ENCODE peak calls at places on chromosomes 3 and 15, in nine cellular contexts. E is NCI-H510A; F is brain microvascular endothelial cell; M is iris pigment epithelial cell; N is stimulated activated CD4-positive, alpha-beta T cell treated with anti-CD3 and anti-CD28 coated beads, Interleukin-15, amount 100 ng/mL, for 1 hour; H is endodermal cell; C is HCT116; U is NB4; S is AG20443. O is an unnamed sample.

GRCh38 chr15:64894395-64895056 is 17.2 kb upstream of the ANKDD1A start:
- DNase-seq in E (no peak), F (no peak), M (no peak), N (peak), H (peak), C (no peak), U (peak), S (no peak), O (no peak)

GRCh38 chr15:93070136-93070535 is 18.9 kb downstream of the RGMA start:
- DNase-seq in E (no peak), F (no peak), M (no peak), N (no peak), H (no peak), C (no peak), U (no peak), S (no peak), O (no peak)

GRCh38 chr3:16060358-16060852 is 114.1 kb upstream of the GALNT15 start:
- DNase-seq in E (no peak), F (peak), M (peak), N (no peak), H (peak), C (peak), U (no peak), S (peak), O (peak)

GRCh38 chr3:65888980-65889706 is 149.6 kb downstream of the MAGI1 start:
- DNase-seq in E (no peak), F (peak), M (peak), N (no peak), H (no peak), C (peak), U (no peak), S (peak), O (peak)

GRCh38 chr3:194323785-194324735 is 27.1 kb downstream of the CPN2 start:
- DNase-seq in E (no peak), F (no peak), M (peak), N (no peak), H (no peak), C (peak), U (peak), S (peak), O (no peak)

GRCh38 chr3:126556637-126557414 is 1.9 kb downstream of the C3orf22 start:
- DNase-seq in E (no peak), F (no peak), M (no peak), N (no peak), H (peak), C (no peak), U (no peak), S (no peak), O (no peak)

GRCh38 chr15:84734794-84735479 is 13.5 kb upstream of the ZNF592 start:
- DNase-seq in E (peak), F (peak), M (peak), N (peak), H (peak), C (peak), U (peak), S (no peak), O (no peak)

GRCh38 chr3:152376351-152377183 is 107.8 kb downstream of the MBNL1 start:
- DNase-seq in E (no peak), F (no peak), M (peak), N (no peak), H (no peak), C (no peak), U (peak), S (no peak), O (no peak)

GRCh38 chr15:69666441-69666882 is 213.8 kb downstream of the RPLP1 start:
- DNase-seq in E (no peak), F (peak), M (peak), N (no peak), H (no peak), C (no peak), U (peak), S (no peak), O (no peak)

GRCh38 chr3:183220828-183221227 is 32.2 kb upstream of the B3GNT5 start:
- DNase-seq in E (no peak), F (no peak), M (no peak), N (no peak), H (no peak), C (no peak), U (no peak), S (no peak), O (no peak)

GRCh38 chr15:67794832-67795574 is 30.3 kb upstream of the SKOR1 start:
- DNase-seq in E (no peak), F (no peak), M (no peak), N (no peak), H (no peak), C (no peak), U (no peak), S (no peak), O (no peak)

GRCh38 chr3:49689046-49689886 is at the start of the genes MST1 and RNF123:
- DNase-seq in E (no peak), F (peak), M (peak), N (peak), H (peak), C (peak), U (peak), S (peak), O (peak)

GRCh38 chr15:40052604-40053003 is 13.6 kb upstream of the SRP14 start:
- DNase-seq in E (no peak), F (no peak), M (no peak), N (no peak), H (no peak), C (no peak), U (peak), S (no peak), O (no peak)

GRCh38 chr3:155037508-155038202 is 42.5 kb upstream of the MME start:
- DNase-seq in E (no peak), F (no peak), M (no peak), N (no peak), H (no peak), C (no peak), U (no peak), S (no peak), O (no peak)

GRCh38 chr15:95286911-95287769 is 1043.4 kb upstream of the NR2F2 start:
- DNase-seq in E (no peak), F (no peak), M (peak), N (no peak), H (peak), C (no peak), U (peak), S (no peak), O (no peak)

GRCh38 chr3:49533786-49534519 is 20.3 kb upstream of the BSN start:
- DNase-seq in E (no peak), F (no peak), M (no peak), N (no peak), H (no peak), C (no peak), U (no peak), S (no peak), O (no peak)